ENCODE peak calls at places on chromosomes 5 and 9, in six cellular contexts. D is fibroblast of lung; Y is midbrain; S is NCI-H2081; A is amniotic stem cell; K is stimulated activated CD8-positive, alpha-beta memory T cell treated with anti-CD3 and anti-CD28 coated beads, Interleukin-4, amount 100 ng/mL, for 48 hours. Q is an unnamed sample.

GRCh38 chr5:6744841-6745705 is 31.8 kb downstream of the TENT4A start:
- DNase-seq in D (no peak), Y (no peak), A (no peak), S (no peak), K (no peak), Q (no peak)

GRCh38 chr5:179147991-179148702 is 88.0 kb downstream of the ZNF354C start:
- DNase-seq in D (no peak), Y (no peak), S (no peak), A (no peak), K (no peak), Q (no peak)

GRCh38 chr9:98121096-98121495 is 2.1 kb upstream of the TRIM14 start:
- DNase-seq in S (no peak), A (no peak), Y (no peak), D (no peak), K (no peak), Q (no peak)

GRCh38 chr5:78534148-78535009 is 114.2 kb downstream of the LHFPL2 start:
- DNase-seq in S (no peak), A (peak), Y (no peak), K (no peak), D (peak), Q (no peak)

GRCh38 chr5:64680289-64680688 is 10.0 kb upstream of the SHISAL2B start:
- DNase-seq in K (no peak), Y (no peak), A (no peak), S (no peak), D (no peak), Q (no peak)

GRCh38 chr5:171418982-171419662 is at the start of gene FGF18:
- DNase-seq in S (no peak), Y (no peak), D (peak), A (no peak), K (peak), Q (peak)

GRCh38 chr5:149831492-149831891 is 101.4 kb downstream of the PPARGC1B start:
- DNase-seq in K (peak), D (peak), A (peak), Y (no peak), S (no peak), Q (no peak)

GRCh38 chr5:50856720-50857119 is 190.3 kb downstream of the PARP8 start:
- DNase-seq in S (no peak), A (no peak), K (no peak), D (no peak), Y (peak), Q (no peak)

GRCh38 chr5:133289686-133290367 is 238.0 kb downstream of the HSPA4 start:
- DNase-seq in S (no peak), Y (peak), K (no peak), D (no peak), A (no peak), Q (no peak)

GRCh38 chr5:123036391-123037103 is at the start of gene PPIC:
- DNase-seq in D (peak), A (peak), Y (peak), K (peak), S (peak), Q (no peak)